ENCODE peak calls at places on chromosomes 7 and 10, in seven cellular contexts. One of them, this sample, is unnamed. For H3K27me3, the result is how much of the 10 kb centered on the place peaks cover.

GRCh38 chr7:130421685-130422084 is 19.1 kb downstream of the CEP41 start:
- DNase-seq in SJCRH30: peak
- DNase-seq in cardiac muscle cell: peak
- DNase-seq in foreskin keratinocyte: no peak
- DNase-seq in breast epithelium: no peak
- DNase-seq in spleen: no peak
- DNase-seq in endothelial cell of umbilical vein: no peak
- DNase-seq in this sample: no peak

GRCh38 chr7:41630741-41631140 is 72.1 kb downstream of the INHBA start:
- DNase-seq in SJCRH30: no peak
- DNase-seq in cardiac muscle cell: no peak
- DNase-seq in foreskin keratinocyte: no peak
- DNase-seq in breast epithelium: no peak
- DNase-seq in spleen: no peak
- DNase-seq in endothelial cell of umbilical vein: peak
- DNase-seq in this sample: no peak

GRCh38 chr10:124296121-124296812 is 122.5 kb downstream of the OAT start:
- DNase-seq in SJCRH30: peak
- DNase-seq in cardiac muscle cell: no peak
- DNase-seq in foreskin keratinocyte: peak
- DNase-seq in breast epithelium: no peak
- DNase-seq in spleen: no peak
- DNase-seq in endothelial cell of umbilical vein: no peak
- DNase-seq in this sample: no peak

GRCh38 chr10:61900829-61901783 is at the start of gene ARID5B:
- DNase-seq in SJCRH30: peak
- DNase-seq in cardiac muscle cell: peak
- DNase-seq in foreskin keratinocyte: peak
- DNase-seq in breast epithelium: no peak
- DNase-seq in spleen: no peak
- DNase-seq in endothelial cell of umbilical vein: peak
- DNase-seq in this sample: no peak

GRCh38 chr10:97914837-97915211 is 65.2 kb downstream of the GOLGA7B start:
- DNase-seq in SJCRH30: peak
- DNase-seq in cardiac muscle cell: peak
- DNase-seq in foreskin keratinocyte: peak
- DNase-seq in breast epithelium: peak
- DNase-seq in spleen: peak
- DNase-seq in endothelial cell of umbilical vein: peak
- DNase-seq in this sample: peak

GRCh38 chr10:5965266-5965665 is 12.1 kb downstream of the IL15RA start:
- DNase-seq in SJCRH30: no peak
- DNase-seq in cardiac muscle cell: no peak
- DNase-seq in foreskin keratinocyte: no peak
- DNase-seq in breast epithelium: peak
- DNase-seq in spleen: no peak
- DNase-seq in endothelial cell of umbilical vein: no peak
- DNase-seq in this sample: no peak

GRCh38 chr7:5774790-5775189 is 6.7 kb downstream of the RNF216 start:
- DNase-seq in SJCRH30: no peak
- DNase-seq in cardiac muscle cell: no peak
- DNase-seq in foreskin keratinocyte: no peak
- DNase-seq in breast epithelium: no peak
- DNase-seq in spleen: no peak
- DNase-seq in endothelial cell of umbilical vein: no peak
- DNase-seq in this sample: no peak

GRCh38 chr10:80292607-80293239 is 3.3 kb upstream of the MAT1A start:
- DNase-seq in SJCRH30: no peak
- DNase-seq in cardiac muscle cell: no peak
- DNase-seq in foreskin keratinocyte: no peak
- DNase-seq in breast epithelium: no peak
- DNase-seq in spleen: no peak
- DNase-seq in endothelial cell of umbilical vein: no peak
- DNase-seq in this sample: no peak

GRCh38 chr7:70068531-70068930 is 470.3 kb downstream of the AUTS2 start:
- DNase-seq in SJCRH30: peak
- DNase-seq in cardiac muscle cell: no peak
- DNase-seq in foreskin keratinocyte: peak
- DNase-seq in breast epithelium: no peak
- DNase-seq in spleen: no peak
- DNase-seq in endothelial cell of umbilical vein: no peak
- DNase-seq in this sample: no peak

GRCh38 chr10:71933651-71934050 is 30.5 kb upstream of the CHST3 start:
- DNase-seq in SJCRH30: no peak
- DNase-seq in cardiac muscle cell: no peak
- DNase-seq in foreskin keratinocyte: no peak
- DNase-seq in breast epithelium: no peak
- DNase-seq in spleen: no peak
- DNase-seq in endothelial cell of umbilical vein: no peak
- DNase-seq in this sample: no peak

GRCh38 chr10:3048114-3049019 is 19.0 kb upstream of the PFKP start:
- DNase-seq in SJCRH30: no peak
- DNase-seq in cardiac muscle cell: peak
- DNase-seq in foreskin keratinocyte: no peak
- DNase-seq in breast epithelium: no peak
- DNase-seq in spleen: no peak
- DNase-seq in endothelial cell of umbilical vein: no peak
- DNase-seq in this sample: no peak

GRCh38 chr7:107404740-107405537 is 64.9 kb upstream of the GPR22 start:
- DNase-seq in SJCRH30: no peak
- DNase-seq in cardiac muscle cell: no peak
- DNase-seq in foreskin keratinocyte: peak
- DNase-seq in breast epithelium: no peak
- DNase-seq in spleen: no peak
- DNase-seq in endothelial cell of umbilical vein: peak
- DNase-seq in this sample: no peak

GRCh38 chr10:129033790-129034272 is 433.2 kb upstream of the MGMT start:
- DNase-seq in SJCRH30: no peak
- DNase-seq in cardiac muscle cell: no peak
- DNase-seq in foreskin keratinocyte: no peak
- DNase-seq in breast epithelium: no peak
- DNase-seq in spleen: no peak
- DNase-seq in endothelial cell of umbilical vein: no peak
- DNase-seq in this sample: no peak

GRCh38 chr10:70664702-70665195 is 7.6 kb upstream of the ADAMTS14 start:
- DNase-seq in SJCRH30: peak
- DNase-seq in cardiac muscle cell: no peak
- DNase-seq in foreskin keratinocyte: peak
- DNase-seq in breast epithelium: no peak
- DNase-seq in spleen: peak
- DNase-seq in endothelial cell of umbilical vein: no peak
- DNase-seq in this sample: no peak

GRCh38 chr7:136998495-136998894 is 130.0 kb downstream of the CHRM2 start:
- DNase-seq in SJCRH30: no peak
- DNase-seq in cardiac muscle cell: no peak
- DNase-seq in foreskin keratinocyte: no peak
- DNase-seq in breast epithelium: no peak
- DNase-seq in spleen: no peak
- DNase-seq in endothelial cell of umbilical vein: no peak
- DNase-seq in this sample: no peak

GRCh38 chr7:154289119-154289518 is 236.9 kb downstream of the DPP6 start:
- DNase-seq in SJCRH30: no peak
- DNase-seq in cardiac muscle cell: no peak
- DNase-seq in foreskin keratinocyte: no peak
- DNase-seq in breast epithelium: no peak
- DNase-seq in spleen: peak
- DNase-seq in endothelial cell of umbilical vein: no peak
- DNase-seq in this sample: no peak

GRCh38 chr10:103558916-103559315 is 65.4 kb downstream of the NEURL1 start:
- DNase-seq in SJCRH30: no peak
- DNase-seq in cardiac muscle cell: no peak
- DNase-seq in foreskin keratinocyte: no peak
- DNase-seq in breast epithelium: no peak
- DNase-seq in spleen: no peak
- DNase-seq in endothelial cell of umbilical vein: no peak
- DNase-seq in this sample: no peak
- H3K27me3 ChIP-seq in SJCRH30: under half
- H3K27me3 ChIP-seq in cardiac muscle cell: under half
- H3K27me3 ChIP-seq in foreskin keratinocyte: half or more
- H3K27me3 ChIP-seq in breast epithelium: under half
- H3K27me3 ChIP-seq in spleen: under half
- H3K27me3 ChIP-seq in endothelial cell of umbilical vein: under half
- H3K27me3 ChIP-seq in this sample: under half

GRCh38 chr7:101108961-101109360 is 17.9 kb upstream of the SERPINE1 start:
- DNase-seq in SJCRH30: no peak
- DNase-seq in cardiac muscle cell: no peak
- DNase-seq in foreskin keratinocyte: peak
- DNase-seq in breast epithelium: no peak
- DNase-seq in spleen: no peak
- DNase-seq in endothelial cell of umbilical vein: peak
- DNase-seq in this sample: no peak

GRCh38 chr7:101111261-101111660 is 15.6 kb upstream of the SERPINE1 start:
- DNase-seq in SJCRH30: no peak
- DNase-seq in cardiac muscle cell: no peak
- DNase-seq in foreskin keratinocyte: no peak
- DNase-seq in breast epithelium: no peak
- DNase-seq in spleen: no peak
- DNase-seq in endothelial cell of umbilical vein: no peak
- DNase-seq in this sample: no peak

GRCh38 chr7:101109368-101109767 is 17.5 kb upstream of the SERPINE1 start:
- DNase-seq in SJCRH30: no peak
- DNase-seq in cardiac muscle cell: no peak
- DNase-seq in foreskin keratinocyte: no peak
- DNase-seq in breast epithelium: no peak
- DNase-seq in spleen: no peak
- DNase-seq in endothelial cell of umbilical vein: no peak
- DNase-seq in this sample: no peak

GRCh38 chr7:101106387-101106786 is 20.5 kb upstream of the SERPINE1 start:
- DNase-seq in SJCRH30: no peak
- DNase-seq in cardiac muscle cell: no peak
- DNase-seq in foreskin keratinocyte: no peak
- DNase-seq in breast epithelium: no peak
- DNase-seq in spleen: no peak
- DNase-seq in endothelial cell of umbilical vein: no peak
- DNase-seq in this sample: no peak

DNA sequence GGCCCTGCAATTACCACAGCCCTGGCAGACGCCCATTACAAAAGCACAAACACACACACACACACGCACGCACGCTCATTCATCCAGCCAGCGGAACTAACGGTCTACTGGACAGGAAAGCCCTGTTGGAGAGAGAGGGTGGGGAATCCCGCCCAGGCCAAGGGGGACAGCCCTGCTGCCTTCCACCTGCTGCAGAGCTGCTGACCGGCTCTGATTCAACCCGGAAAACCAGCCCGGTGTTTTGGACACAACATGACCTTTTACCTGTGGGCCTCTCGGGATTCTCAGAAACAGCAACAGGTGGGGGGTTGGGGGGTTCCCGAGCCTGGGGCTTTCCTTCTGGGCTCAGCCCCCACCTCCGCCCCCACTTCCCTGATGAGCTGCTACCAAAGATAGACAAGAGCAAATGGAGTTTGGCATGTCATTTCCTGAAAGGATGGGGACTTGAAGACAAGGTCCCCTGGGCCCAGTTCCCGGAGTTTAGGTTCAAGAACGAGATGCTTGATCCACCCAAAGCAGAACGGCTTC is 18.5 kb upstream of the SERPINE1 start:
- DNase-seq in SJCRH30: peak
- DNase-seq in cardiac muscle cell: no peak
- DNase-seq in foreskin keratinocyte: no peak
- DNase-seq in breast epithelium: no peak
- DNase-seq in spleen: no peak
- DNase-seq in endothelial cell of umbilical vein: peak
- DNase-seq in this sample: no peak
- H3K27ac ChIP-seq in SJCRH30: peak
- H3K27ac ChIP-seq in cardiac muscle cell: no peak
- H3K27ac ChIP-seq in foreskin keratinocyte: peak
- H3K27ac ChIP-seq in breast epithelium: peak
- H3K27ac ChIP-seq in spleen: peak
- H3K27ac ChIP-seq in endothelial cell of umbilical vein: peak
- H3K27ac ChIP-seq in this sample: no peak

GRCh38 chr7:44279286-44279685 is 46.1 kb downstream of the CAMK2B start:
- DNase-seq in SJCRH30: no peak
- DNase-seq in cardiac muscle cell: no peak
- DNase-seq in foreskin keratinocyte: no peak
- DNase-seq in breast epithelium: no peak
- DNase-seq in spleen: peak
- DNase-seq in endothelial cell of umbilical vein: no peak
- DNase-seq in this sample: no peak
- H3K27me3 ChIP-seq in SJCRH30: half or more
- H3K27me3 ChIP-seq in cardiac muscle cell: under half
- H3K27me3 ChIP-seq in foreskin keratinocyte: under half
- H3K27me3 ChIP-seq in breast epithelium: under half
- H3K27me3 ChIP-seq in spleen: under half
- H3K27me3 ChIP-seq in endothelial cell of umbilical vein: under half
- H3K27me3 ChIP-seq in this sample: under half

GRCh38 chr10:18478354-18478753 is 173.0 kb downstream of the NSUN6 start:
- DNase-seq in SJCRH30: no peak
- DNase-seq in cardiac muscle cell: no peak
- DNase-seq in foreskin keratinocyte: no peak
- DNase-seq in breast epithelium: no peak
- DNase-seq in spleen: no peak
- DNase-seq in endothelial cell of umbilical vein: no peak
- DNase-seq in this sample: no peak

GRCh38 chr10:18472977-18473376 is 178.4 kb downstream of the NSUN6 start:
- DNase-seq in SJCRH30: no peak
- DNase-seq in cardiac muscle cell: peak
- DNase-seq in foreskin keratinocyte: no peak
- DNase-seq in breast epithelium: no peak
- DNase-seq in spleen: no peak
- DNase-seq in endothelial cell of umbilical vein: no peak
- DNase-seq in this sample: no peak

GRCh38 chr10:18476283-18476682 is 175.1 kb downstream of the NSUN6 start:
- DNase-seq in SJCRH30: no peak
- DNase-seq in cardiac muscle cell: no peak
- DNase-seq in foreskin keratinocyte: no peak
- DNase-seq in breast epithelium: no peak
- DNase-seq in spleen: no peak
- DNase-seq in endothelial cell of umbilical vein: no peak
- DNase-seq in this sample: no peak

GRCh38 chr10:18473424-18474110 is 177.8 kb downstream of the NSUN6 start:
- DNase-seq in SJCRH30: no peak
- DNase-seq in cardiac muscle cell: peak
- DNase-seq in foreskin keratinocyte: no peak
- DNase-seq in breast epithelium: no peak
- DNase-seq in spleen: no peak
- DNase-seq in endothelial cell of umbilical vein: no peak
- DNase-seq in this sample: no peak

GRCh38 chr10:18474111-18474455 is 177.3 kb downstream of the NSUN6 start:
- DNase-seq in SJCRH30: no peak
- DNase-seq in cardiac muscle cell: no peak
- DNase-seq in foreskin keratinocyte: no peak
- DNase-seq in breast epithelium: no peak
- DNase-seq in spleen: no peak
- DNase-seq in endothelial cell of umbilical vein: no peak
- DNase-seq in this sample: no peak
- H3K27ac ChIP-seq in SJCRH30: no peak
- H3K27ac ChIP-seq in cardiac muscle cell: peak
- H3K27ac ChIP-seq in foreskin keratinocyte: no peak
- H3K27ac ChIP-seq in breast epithelium: no peak
- H3K27ac ChIP-seq in spleen: no peak
- H3K27ac ChIP-seq in endothelial cell of umbilical vein: no peak
- H3K27ac ChIP-seq in this sample: no peak

GRCh38 chr10:75403144-75404022 is 1.8 kb upstream of the ZNF503 start:
- DNase-seq in SJCRH30: peak
- DNase-seq in cardiac muscle cell: peak
- DNase-seq in foreskin keratinocyte: peak
- DNase-seq in breast epithelium: peak
- DNase-seq in spleen: no peak
- DNase-seq in endothelial cell of umbilical vein: peak
- DNase-seq in this sample: no peak
- H3K27me3 ChIP-seq in SJCRH30: under half
- H3K27me3 ChIP-seq in cardiac muscle cell: under half
- H3K27me3 ChIP-seq in foreskin keratinocyte: under half
- H3K27me3 ChIP-seq in breast epithelium: under half
- H3K27me3 ChIP-seq in spleen: under half
- H3K27me3 ChIP-seq in endothelial cell of umbilical vein: half or more
- H3K27me3 ChIP-seq in this sample: half or more

GRCh38 chr10:24331457-24331856 is 122.5 kb downstream of the KIAA1217 start:
- DNase-seq in SJCRH30: no peak
- DNase-seq in cardiac muscle cell: no peak
- DNase-seq in foreskin keratinocyte: peak
- DNase-seq in breast epithelium: peak
- DNase-seq in spleen: no peak
- DNase-seq in endothelial cell of umbilical vein: no peak
- DNase-seq in this sample: no peak
- H3K27ac ChIP-seq in SJCRH30: no peak
- H3K27ac ChIP-seq in cardiac muscle cell: no peak
- H3K27ac ChIP-seq in foreskin keratinocyte: no peak
- H3K27ac ChIP-seq in breast epithelium: peak
- H3K27ac ChIP-seq in spleen: no peak
- H3K27ac ChIP-seq in endothelial cell of umbilical vein: no peak
- H3K27ac ChIP-seq in this sample: no peak

This sample was measured in iPS DF 6.9.